ENCODE peak calls at places on chromosomes 6 and 20, in eight cellular contexts. A, Z, S, E, V, Y, W and G are unnamed samples.

GRCh38 chr20:56439784-56440291 is 27.8 kb downstream of the CASS4 start:
- DNase-seq in A (no peak), Z (peak), S (no peak), E (no peak), V (peak), Y (no peak), W (peak), G (no peak)

GRCh38 chr6:54860739-54861138 is 14.2 kb downstream of the FAM83B start:
- DNase-seq in A (no peak), Z (peak), S (no peak), E (no peak), V (no peak), Y (no peak), W (no peak), G (no peak)

GRCh38 chr20:58407201-58407873 is 18.3 kb downstream of the VAPB start:
- DNase-seq in A (no peak), Z (peak), S (no peak), E (no peak), V (peak), Y (no peak), W (peak), G (no peak)

GRCh38 chr20:50915424-50915823 is 15.8 kb downstream of the ADNP start:
- DNase-seq in A (no peak), Z (peak), S (no peak), E (no peak), V (no peak), Y (no peak), W (peak), G (no peak)

GRCh38 chr6:3427740-3428085 is 29.1 kb downstream of the SLC22A23 start:
- DNase-seq in A (no peak), Z (no peak), S (no peak), E (no peak), V (no peak), Y (no peak), W (peak), G (no peak)

GRCh38 chr6:45854343-45854742 is 161.3 kb downstream of the CLIC5 start:
- DNase-seq in A (no peak), Z (no peak), S (no peak), E (no peak), V (no peak), Y (no peak), W (no peak), G (no peak)

GRCh38 chr20:38986663-38987062 is 24.5 kb downstream of the DHX35 start:
- DNase-seq in A (no peak), Z (no peak), S (no peak), E (no peak), V (no peak), Y (no peak), W (no peak), G (no peak)

GRCh38 chr20:45999908-46000570 is 8.7 kb upstream of the MMP9 start:
- DNase-seq in A (no peak), Z (no peak), S (no peak), E (no peak), V (no peak), Y (no peak), W (no peak), G (no peak)